ENCODE peak calls at places on chromosomes 1 and 21, in eight cellular contexts. K is mucosa of descending colon, R is colonic mucosa, A is non-pigmented ciliary epithelial cell, Y is mesenchymal stem cell, Q is breast epithelium, I is left kidney, W is dermis blood vessel endothelial cell. C is an unnamed sample.

GRCh38 chr1:59971464-59971911 is 44.9 kb upstream of the CYP2J2 start:
- DNase-seq in A (no peak), K (peak; percentile 83), I (peak; percentile 88), W (peak; percentile 79), Q (peak; percentile 40), R (peak; percentile 82), Y (peak; percentile 57), C (peak; percentile 62)

GRCh38 chr1:194014004-194014403 is 827.6 kb upstream of the B3GALT2 start:
- DNase-seq in K (no peak), Q (no peak), I (no peak), A (peak; percentile 14), W (peak; percentile 4), R (no peak), Y (no peak), C (peak; percentile 61)

GRCh38 chr21:31395268-31395667 is 51.2 kb upstream of the TIAM1 start:
- DNase-seq in Q (no peak), W (no peak), Y (no peak), K (no peak), R (no peak), I (peak; percentile 59), A (no peak), C (no peak)

GRCh38 chr1:190328361-190328760 is 149.3 kb downstream of the BRINP3 start:
- DNase-seq in Q (no peak), A (no peak), Y (no peak), R (no peak), K (no peak), W (no peak), I (no peak), C (no peak)

GRCh38 chr1:40053138-40053887 is 12.8 kb downstream of the CAP1 start:
- DNase-seq in W (no peak), K (no peak), R (no peak), A (no peak), Q (no peak), I (no peak), Y (no peak), C (no peak)

GRCh38 chr1:103859721-103860120 is 110.0 kb downstream of the AMY1C start:
- DNase-seq in W (no peak), Y (no peak), K (no peak), R (no peak), Q (no peak), I (no peak), A (no peak), C (no peak)

GRCh38 chr21:35236090-35236489 is 187.0 kb upstream of the RUNX1 start:
- DNase-seq in K (no peak), Q (no peak), A (no peak), W (no peak), I (no peak), Y (no peak), R (no peak), C (no peak)

GRCh38 chr1:53370369-53370961 is 42.6 kb upstream of the LRP8 start:
- DNase-seq in I (no peak), A (no peak), Q (no peak), Y (no peak), W (no peak), R (no peak), K (no peak), C (no peak)

GRCh38 chr1:85093644-85094043 is 45.3 kb upstream of the MCOLN3 start:
- DNase-seq in R (peak; percentile 53), Q (no peak), A (no peak), I (no peak), Y (no peak), K (peak; percentile 36), W (no peak), C (no peak)

GRCh38 chr1:67624680-67625079 is 60.3 kb upstream of the GADD45A start:
- DNase-seq in Y (no peak), A (no peak), I (no peak), K (no peak), R (no peak), Q (no peak), W (no peak), C (no peak)

GRCh38 chr1:65850281-65850680 is 57.6 kb downstream of the PDE4B start:
- DNase-seq in Y (no peak), Q (no peak), W (no peak), R (no peak), A (no peak), K (no peak), I (no peak), C (no peak)

GRCh38 chr1:167705250-167705649 is 16.5 kb upstream of the MPZL1 start:
- DNase-seq in Y (no peak), K (no peak), W (no peak), I (peak; percentile 31), R (no peak), Q (no peak), A (no peak), C (no peak)

GRCh38 chr1:2240251-2241156 is 12.4 kb downstream of the SKI start:
- DNase-seq in R (no peak), Y (peak; percentile 49), K (peak; percentile 68), W (peak; percentile 47), I (peak; percentile 78), Q (peak; percentile 84), A (no peak), C (peak; percentile 46)

GRCh38 chr1:66371233-66372005 is 162.5 kb upstream of the SGIP1 start:
- DNase-seq in A (peak; percentile 61), Y (peak; percentile 82), Q (no peak), K (no peak), I (peak; percentile 48), W (peak; percentile 94), R (no peak), C (peak; percentile 96)

GRCh38 chr1:2172551-2173146 is 21.9 kb downstream of the FAAP20 start:
- DNase-seq in K (no peak), A (no peak), R (no peak), W (no peak), I (no peak), Y (no peak), Q (no peak), C (no peak)

GRCh38 chr1:29379438-29380073 is 143.2 kb downstream of the PTPRU start:
- DNase-seq in W (peak; percentile 72), I (peak; percentile 58), R (no peak), Q (no peak), Y (peak; percentile 15), A (no peak), K (no peak), C (peak; percentile 72)

GRCh38 chr1:2644591-2645101 is 11.8 kb upstream of the MMEL1 start:
- DNase-seq in I (no peak), A (no peak), Q (no peak), Y (no peak), W (no peak), R (no peak), K (no peak), C (no peak)

GRCh38 chr1:230235876-230236275 is 168.8 kb downstream of the GALNT2 start:
- DNase-seq in I (no peak), A (no peak), Y (no peak), K (no peak), R (no peak), Q (no peak), W (no peak), C (no peak)

GRCh38 chr1:245690153-245690552 is 535.4 kb downstream of the KIF26B start:
- DNase-seq in W (no peak), K (no peak), Q (no peak), A (no peak), R (no peak), Y (no peak), I (no peak), C (no peak)

GRCh38 chr1:59697138-59697811 is 117.5 kb upstream of the HOOK1 start:
- DNase-seq in K (no peak), R (no peak), W (no peak), A (no peak), Q (no peak), Y (no peak), I (no peak), C (no peak)

C was measured in lung microvascular endothelial cell.